ENCODE peak calls at places on chromosomes 11 and 22, in eight cellular contexts. Z is HS-5; D is H4; O is activated naive CD4-positive, alpha-beta T cell; K is activated T-helper 2 cell treated with anti-CD3 and anti-CD28 coated beads, Interferon-gamma antibody, Interleukin-2, Interleukin-4, amounts not matched to agents 10 μg/mL and 5 μg/mL and 100 μg/mL, durations not matched to agents 14 hours and 24 hours and 36 hours; B is NCI-H1092 treated with DMSO at 0.1 percent for 48 hours; R is mesendoderm; U is type B pancreatic cell. I is an unnamed sample.

GRCh38 chr22:37657590-37658132 is 862 bp upstream of the PDXP start:
- DNase-seq in B (no peak), Z (no peak), R (no peak), O (no peak), D (no peak), U (no peak), K (no peak), I (peak)

GRCh38 chr11:46330154-46330886 is 16.9 kb upstream of the DGKZ start:
- DNase-seq in D (no peak), B (peak), O (no peak), R (no peak), U (no peak), K (no peak), Z (no peak), I (peak)

GRCh38 chr11:130156108-130157022 is 3.2 kb upstream of the ST14 start:
- DNase-seq in Z (no peak), K (no peak), R (peak), B (no peak), O (no peak), D (no peak), U (no peak), I (no peak)

GRCh38 chr11:113673566-113674396 is 32.3 kb downstream of the TMPRSS5 start:
- DNase-seq in R (no peak), B (no peak), U (no peak), O (no peak), K (no peak), D (no peak), Z (no peak), I (peak)

GRCh38 chr11:2293396-2294339 is 8.1 kb downstream of the C11orf21 start:
- DNase-seq in Z (no peak), O (no peak), B (no peak), U (peak), K (no peak), D (no peak), R (no peak), I (no peak)

GRCh38 chr11:68946416-68947090 is 34.2 kb downstream of the MRGPRD start:
- DNase-seq in U (no peak), R (no peak), Z (no peak), D (peak), K (no peak), O (no peak), B (no peak), I (no peak)

GRCh38 chr11:58406774-58407173 is at the start of gene OR5B3:
- DNase-seq in D (no peak), Z (no peak), K (no peak), O (no peak), R (no peak), U (no peak), B (no peak), I (no peak)

GRCh38 chr11:60788401-60789110 is 3.4 kb downstream of the MS4A10 start:
- DNase-seq in K (no peak), B (peak), U (no peak), O (no peak), R (no peak), D (no peak), Z (no peak), I (peak)

GRCh38 chr22:42919199-42919598 is 62.1 kb upstream of the ARFGAP3 start:
- DNase-seq in O (no peak), Z (no peak), K (no peak), U (no peak), B (no peak), D (no peak), R (peak), I (peak)

GRCh38 chr11:95104121-95104830 is 14.6 kb downstream of the ENDOD1 start:
- DNase-seq in O (no peak), R (no peak), B (no peak), D (no peak), Z (no peak), U (no peak), K (no peak), I (no peak)